ENCODE peak calls at places on chromosomes 12 and 14, in seven cellular contexts. G is activated CD8-positive, alpha-beta memory T cell treated with anti-CD3 and anti-CD28 coated beads, Interleukin-2, amount 50 U/mL, for 4 hours; O is foreskin fibroblast; B is gastrocnemius medialis; D is stimulated activated CD8-positive, alpha-beta memory T cell treated with anti-CD3 and anti-CD28 coated beads, Interleukin-4, amount 100 ng/mL, for 4 hours; H is AG10803; I is effector memory CD8-positive, alpha-beta T cell. T is an unnamed sample.

GRCh38 chr14:82387699-82388098 is 854.0 kb upstream of the SEL1L start:
- DNase-seq in G (no peak), B (no peak), O (peak), H (no peak), I (no peak), D (no peak), T (no peak)

GRCh38 chr12:120698677-120699076 is 11.6 kb upstream of the UNC119B start:
- DNase-seq in G (no peak), D (no peak), O (no peak), I (no peak), H (no peak), B (no peak), T (no peak)

GRCh38 chr12:132046561-132046960 is 96.8 kb downstream of the EP400 start:
- DNase-seq in G (no peak), O (peak), I (no peak), B (no peak), D (no peak), H (peak), T (no peak)

GRCh38 chr12:102634216-102634615 is 153.9 kb upstream of the IGF1 start:
- DNase-seq in I (no peak), H (peak), D (no peak), G (no peak), B (no peak), O (peak), T (no peak)

GRCh38 chr12:23895792-23896218 is 53.7 kb downstream of the SOX5 start:
- DNase-seq in G (no peak), I (no peak), H (no peak), O (no peak), B (no peak), D (no peak), T (no peak)

GRCh38 chr12:56629459-56630179 is 507 bp downstream of the BAZ2A start:
- DNase-seq in G (peak), O (peak), B (no peak), I (peak), D (no peak), H (no peak), T (peak)

GRCh38 chr12:110744176-110744575 is 1.5 kb upstream of the PPP1CC start:
- DNase-seq in D (no peak), I (no peak), B (no peak), O (peak), H (peak), G (no peak), T (no peak)

GRCh38 chr14:100747736-100748135 is 21.0 kb downstream of the DLK1 start:
- DNase-seq in O (no peak), I (no peak), B (no peak), H (no peak), G (no peak), D (no peak), T (no peak)

GRCh38 chr12:34356233-34356987 is 334.1 kb downstream of the ALG10 start:
- DNase-seq in O (no peak), G (no peak), D (no peak), I (no peak), H (no peak), B (no peak), T (no peak)

GRCh38 chr12:23564454-23564853 is 385.0 kb downstream of the SOX5 start:
- DNase-seq in B (no peak), O (no peak), D (no peak), I (no peak), H (no peak), G (no peak), T (no peak)

GRCh38 chr12:48197549-48197966 is 5.5 kb downstream of the OR10AD1 start:
- DNase-seq in G (no peak), D (no peak), I (peak), B (no peak), O (peak), H (no peak), T (no peak)

GRCh38 chr14:80213602-80214001 is 2.3 kb upstream of the DIO2 start:
- DNase-seq in B (no peak), I (no peak), H (peak), G (no peak), O (peak), D (no peak), T (no peak)

GRCh38 chr12:107669946-107670345 is 15.7 kb upstream of the PWP1 start:
- DNase-seq in D (no peak), B (no peak), G (no peak), H (no peak), O (no peak), I (no peak), T (no peak)

GRCh38 chr12:132642846-132643835 is 24.6 kb downstream of the P2RX2 start:
- DNase-seq in D (no peak), G (no peak), O (no peak), I (no peak), B (no peak), H (no peak), T (no peak)

GRCh38 chr12:4246116-4246515 is 27.4 kb upstream of the CCND2 start:
- DNase-seq in I (no peak), B (no peak), H (no peak), D (no peak), O (no peak), G (no peak), T (no peak)

T was measured in Peyer's patch.